ENCODE peak calls at places on chromosome 19, in seven cellular contexts. U is RWPE1; Y is globus pallidus; K is CD4-positive, CD25-positive, alpha-beta regulatory T cell; P is GM12865; V is AG09319; C is BE2C. F is an unnamed sample.

GRCh38 chr19:55366790-55367189 is 3.5 kb downstream of the IL11 start:
- DNase-seq in Y (no peak), C (no peak), P (no peak), V (no peak), K (no peak), U (no peak), F (no peak)

GRCh38 chr19:40681039-40681438 is 9.4 kb downstream of the NUMBL start:
- DNase-seq in P (no peak), U (no peak), C (no peak), Y (no peak), V (no peak), K (no peak), F (no peak)

GRCh38 chr19:56840452-56841193 is at the start of the genes PEG3 and ZIM2:
- DNase-seq in Y (peak; percentile 87), P (no peak), V (no peak), K (no peak), U (no peak), C (no peak), F (no peak)

GRCh38 chr19:49057636-49058234 is at the start of gene CGB7:
- DNase-seq in C (peak; percentile 77), Y (peak; percentile 6), P (no peak), V (no peak), K (peak; percentile 38), U (peak; percentile 83), F (peak; percentile 16)

GRCh38 chr19:48837586-48838191 is 1.4 kb upstream of the HSD17B14 start:
- DNase-seq in P (no peak), V (no peak), C (no peak), K (no peak), U (no peak), Y (no peak), F (no peak)

GRCh38 chr19:29687244-29687896 is 22.1 kb downstream of the PLEKHF1 start:
- DNase-seq in C (no peak), V (peak; percentile 95), Y (no peak), K (no peak), P (no peak), U (peak; percentile 37), F (peak; percentile 98)

GRCh38 chr19:21149877-21150276 is 8.0 kb downstream of the ZNF431 start:
- DNase-seq in C (no peak), P (no peak), U (no peak), V (no peak), Y (no peak), K (no peak), F (no peak)

GRCh38 chr19:5093953-5094718 is 125.2 kb downstream of the KDM4B start:
- DNase-seq in P (no peak), C (peak; percentile 48), U (no peak), Y (no peak), V (no peak), K (no peak), F (no peak)

GRCh38 chr19:2952953-2953481 is 8.2 kb upstream of the ZNF77 start:
- DNase-seq in Y (no peak), V (no peak), U (peak; percentile 56), C (no peak), P (peak; percentile 49), K (no peak), F (no peak)

GRCh38 chr19:46945668-46946067 is 74.0 kb upstream of the NPAS1 start:
- DNase-seq in C (no peak), Y (no peak), P (no peak), K (no peak), V (no peak), U (no peak), F (no peak)

GRCh38 chr19:51342631-51343569 is 961 bp upstream of the VSIG10L start:
- DNase-seq in P (no peak), Y (no peak), C (no peak), U (no peak), K (no peak), V (no peak), F (no peak)

F was measured in fibroblast of the conjunctiva.